ENCODE peak calls at places on chromosomes 6 and 20, in eight cellular contexts. B, J, T, C, W, D, O and S are unnamed samples.

GRCh38 chr20:48716086-48716485 is 111.7 kb downstream of the PREX1 start:
- DNase-seq in B (no peak), J (no peak), T (no peak), C (no peak), W (peak), D (no peak), O (no peak), S (no peak)

GRCh38 chr20:1393507-1393882 is 641 bp upstream of the FKBP1A start:
- DNase-seq in B (no peak), J (no peak), T (no peak), C (no peak), W (no peak), D (no peak), O (no peak), S (no peak)

GRCh38 chr20:60529149-60529548 is 570.9 kb downstream of the CDH26 start:
- DNase-seq in B (no peak), J (no peak), T (no peak), C (no peak), W (no peak), D (no peak), O (no peak), S (no peak)

GRCh38 chr6:140230282-140230681 is 855.8 kb upstream of the CITED2 start:
- DNase-seq in B (no peak), J (no peak), T (no peak), C (no peak), W (no peak), D (no peak), O (no peak), S (no peak)

GRCh38 chr6:28553986-28554881 is 28.6 kb downstream of the GPX5 start:
- DNase-seq in B (no peak), J (no peak), T (no peak), C (no peak), W (peak), D (no peak), O (peak), S (no peak)

GRCh38 chr6:157527471-157527907 is 146.5 kb downstream of the ZDHHC14 start:
- DNase-seq in B (no peak), J (peak), T (no peak), C (no peak), W (peak), D (peak), O (peak), S (no peak)

GRCh38 chr6:150720774-150721233 is 121.1 kb downstream of the PLEKHG1 start:
- DNase-seq in B (no peak), J (peak), T (peak), C (peak), W (peak), D (no peak), O (peak), S (no peak)

GRCh38 chr20:54980321-54980960 is 505.0 kb downstream of the DOK5 start:
- DNase-seq in B (no peak), J (peak), T (no peak), C (no peak), W (peak), D (no peak), O (no peak), S (no peak)

GRCh38 chr20:49700411-49701185 is 13.1 kb downstream of the B4GALT5 start:
- DNase-seq in B (no peak), J (peak), T (peak), C (no peak), W (no peak), D (peak), O (peak), S (no peak)

GRCh38 chr6:57040011-57040410 is 6.5 kb upstream of the KIAA1586 start:
- DNase-seq in B (no peak), J (peak), T (peak), C (no peak), W (peak), D (no peak), O (no peak), S (no peak)

GRCh38 chr6:19210849-19211590 is 626.1 kb upstream of the ID4 start:
- DNase-seq in B (peak), J (no peak), T (no peak), C (peak), W (peak), D (no peak), O (no peak), S (no peak)

GRCh38 chr20:37385659-37386504 is 39.9 kb downstream of the SRC start:
- DNase-seq in B (no peak), J (no peak), T (no peak), C (no peak), W (no peak), D (no peak), O (no peak), S (no peak)

GRCh38 chr6:147618927-147619326 is 110.4 kb downstream of the SAMD5 start:
- DNase-seq in B (no peak), J (peak), T (no peak), C (no peak), W (no peak), D (no peak), O (no peak), S (no peak)

GRCh38 chr6:3421763-3422456 is 34.9 kb downstream of the SLC22A23 start:
- DNase-seq in B (no peak), J (peak), T (no peak), C (no peak), W (peak), D (no peak), O (peak), S (no peak)

GRCh38 chr6:146543940-146544661 is 468 bp downstream of the RAB32 start:
- DNase-seq in B (peak), J (peak), T (no peak), C (peak), W (no peak), D (peak), O (peak), S (peak)

GRCh38 chr6:1290805-1291204 is 21.1 kb upstream of the FOXQ1 start:
- DNase-seq in B (no peak), J (no peak), T (no peak), C (no peak), W (no peak), D (no peak), O (no peak), S (no peak)

GRCh38 chr20:14142964-14143627 is 147.8 kb downstream of the MACROD2 start:
- DNase-seq in B (no peak), J (peak), T (no peak), C (no peak), W (no peak), D (no peak), O (peak), S (no peak)

GRCh38 chr6:43809417-43810305 is 39.6 kb downstream of the VEGFA start:
- DNase-seq in B (no peak), J (peak), T (no peak), C (no peak), W (no peak), D (peak), O (peak), S (no peak)

GRCh38 chr6:90159452-90159851 is 137.2 kb downstream of the BACH2 start:
- DNase-seq in B (no peak), J (no peak), T (no peak), C (no peak), W (no peak), D (no peak), O (no peak), S (no peak)

GRCh38 chr6:155832596-155832995 is 377.0 kb upstream of the NOX3 start:
- DNase-seq in B (no peak), J (peak), T (no peak), C (no peak), W (peak), D (peak), O (peak), S (no peak)
- TF ChIP-seq CTCF in B (no peak), J (peak), T (no peak), C (no peak), W (no peak), D (no peak), O (peak), S (no peak)

GRCh38 chr6:5130135-5130866 is 45.2 kb downstream of the PPP1R3G start:
- DNase-seq in B (no peak), J (no peak), T (no peak), C (no peak), W (no peak), D (no peak), O (no peak), S (no peak)
- TF ChIP-seq CTCF in B (no peak), J (no peak), T (no peak), C (no peak), W (no peak), D (no peak), O (no peak), S (no peak)

DNA sequence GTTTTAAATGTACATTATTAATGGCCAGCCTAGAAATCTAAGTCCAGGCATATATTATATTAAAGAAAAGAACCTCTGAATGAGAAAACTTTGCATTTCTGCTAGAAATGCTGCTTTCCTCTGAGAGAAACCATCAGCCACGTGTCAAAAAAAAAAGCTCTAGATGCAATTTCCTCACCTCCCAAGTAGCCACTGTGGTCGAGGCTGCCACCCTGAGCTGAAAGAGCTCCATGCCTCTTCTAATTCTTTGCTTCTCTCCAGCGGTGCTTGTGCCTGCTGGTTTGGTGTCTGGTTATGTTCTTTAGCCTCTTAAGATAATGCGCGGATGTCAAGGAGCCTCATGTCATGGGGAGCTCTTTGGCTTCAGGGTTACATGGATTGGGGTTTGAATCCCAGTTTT is 316.0 kb downstream of the TFAP2C start:
- DNase-seq in B (no peak), J (peak), T (no peak), C (no peak), W (no peak), D (no peak), O (no peak), S (no peak)
- TF ChIP-seq CTCF in B (no peak), J (peak), T (no peak), C (no peak), W (no peak), D (no peak), O (no peak), S (no peak)

DNA sequence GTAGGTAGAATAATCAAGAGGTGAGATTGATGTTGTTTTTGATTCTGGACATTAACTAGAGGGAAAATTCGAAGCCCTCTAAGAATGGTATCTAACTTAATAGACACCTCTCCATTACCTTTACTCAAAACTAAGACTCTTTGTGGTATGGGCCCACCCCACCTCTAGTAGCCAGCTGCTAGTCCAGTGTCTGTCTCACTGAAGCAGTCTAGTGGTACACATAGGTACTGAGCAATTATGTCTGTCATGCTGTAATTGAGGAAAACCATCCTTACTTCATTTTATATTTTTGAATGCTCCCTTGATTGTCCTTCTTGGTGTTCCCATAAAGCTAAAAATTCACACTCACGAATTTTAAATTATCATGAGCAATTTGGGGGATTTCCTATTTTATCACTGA is 290.7 kb downstream of the ARHGAP18 start:
- DNase-seq in B (no peak), J (no peak), T (no peak), C (no peak), W (no peak), D (no peak), O (no peak), S (no peak)
- TF ChIP-seq CTCF in B (no peak), J (no peak), T (no peak), C (no peak), W (no peak), D (no peak), O (no peak), S (no peak)

DNA sequence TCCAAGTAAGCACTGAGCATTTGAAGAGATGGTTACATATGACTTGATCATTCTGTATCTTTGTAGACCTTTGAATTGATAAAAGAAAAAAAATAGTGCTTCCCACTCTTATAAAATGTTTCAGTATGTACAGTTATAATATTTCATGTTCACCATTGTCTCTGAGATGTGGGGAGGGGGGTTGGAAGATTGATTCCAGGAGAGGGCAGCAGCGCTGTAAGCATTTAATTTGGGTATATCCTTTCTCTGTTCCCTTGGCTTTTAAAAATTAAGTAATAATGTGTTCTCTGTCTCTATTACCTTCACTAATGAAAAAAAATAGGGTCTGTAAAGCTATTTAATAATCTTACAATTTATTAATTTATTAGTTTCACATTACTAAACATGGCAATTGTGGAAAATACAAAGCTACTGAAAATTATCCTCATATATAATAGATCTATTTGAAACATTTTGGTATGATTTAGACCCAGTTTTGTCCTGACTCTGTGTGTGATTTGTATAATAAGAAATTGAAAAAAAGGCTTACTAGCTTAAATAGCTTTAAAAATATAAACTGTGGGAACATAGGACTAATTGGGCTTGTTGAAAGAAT is 341.2 kb downstream of the CDKAL1 start:
- DNase-seq in B (no peak), J (peak), T (no peak), C (peak), W (peak), D (no peak), O (peak), S (no peak)
- TF ChIP-seq CTCF in B (peak), J (peak), T (peak), C (peak), W (peak), D (peak), O (peak), S (no peak)

DNA sequence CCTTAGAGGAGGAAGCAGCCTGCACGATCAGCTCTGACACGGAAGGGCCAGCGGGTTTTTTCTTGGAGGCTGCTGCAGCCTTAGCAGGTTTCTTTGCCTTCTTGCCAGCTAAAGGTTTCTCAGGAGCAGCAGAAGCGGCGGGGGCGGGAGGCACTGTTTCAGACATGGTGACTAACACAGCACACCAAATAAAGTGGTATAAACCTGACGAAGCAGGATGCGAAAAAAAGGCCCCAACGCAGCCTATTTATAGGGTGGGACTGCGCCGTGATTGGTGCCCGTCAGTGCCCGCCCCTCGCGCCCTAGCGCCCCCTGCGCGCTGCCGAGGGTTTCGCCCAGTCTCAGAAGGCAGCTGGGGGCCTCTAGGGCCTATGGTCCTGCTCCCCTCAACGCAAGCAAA is 55.0 kb downstream of the TRIM38 start:
- DNase-seq in B (peak), J (peak), T (no peak), C (no peak), W (no peak), D (peak), O (peak), S (peak)
- TF ChIP-seq CTCF in B (peak), J (peak), T (no peak), C (no peak), W (no peak), D (peak), O (peak), S (peak)

GRCh38 chr20:17680836-17681740 is 954 bp downstream of the RRBP1 start:
- DNase-seq in B (peak), J (peak), T (no peak), C (peak), W (peak), D (peak), O (peak), S (peak)
- TF ChIP-seq CTCF in B (peak), J (peak), T (no peak), C (peak), W (peak), D (peak), O (peak), S (peak)

GRCh38 chr6:134438825-134439224 is 120.9 kb upstream of the SGK1 start:
- DNase-seq in B (no peak), J (no peak), T (no peak), C (no peak), W (no peak), D (no peak), O (no peak), S (no peak)

GRCh38 chr6:134436281-134436815 is 118.4 kb upstream of the SGK1 start:
- DNase-seq in B (no peak), J (peak), T (peak), C (no peak), W (peak), D (peak), O (peak), S (peak)

GRCh38 chr6:134436950-134437349 is 119.0 kb upstream of the SGK1 start:
- DNase-seq in B (no peak), J (peak), T (no peak), C (no peak), W (no peak), D (no peak), O (peak), S (no peak)

GRCh38 chr6:134435814-134436280 is 117.9 kb upstream of the SGK1 start:
- DNase-seq in B (no peak), J (no peak), T (no peak), C (no peak), W (no peak), D (no peak), O (no peak), S (no peak)

GRCh38 chr6:134437376-134437775 is 119.5 kb upstream of the SGK1 start:
- DNase-seq in B (no peak), J (peak), T (no peak), C (no peak), W (peak), D (peak), O (peak), S (no peak)
- TF ChIP-seq CTCF in B (peak), J (peak), T (no peak), C (no peak), W (no peak), D (peak), O (no peak), S (no peak)